ENCODE peak calls at places on chromosome 1, in ten cellular contexts. L, E, K, R, X, S, G, H, Q and O are unnamed samples.
A peak's percentile ranks its signal among the peaks of the same experiment; 100 is the strongest.

GRCh38 chr1:244296447-244296846 is 155.3 kb downstream of the ADSS2 start:
- DNase-seq in G (no peak), H (no peak), S (no peak), Q (no peak), K (no peak), X (no peak), L (no peak), E (no peak), R (no peak), O (no peak)

GRCh38 chr1:92749024-92749634 is 35.8 kb downstream of the EVI5 start:
- DNase-seq in L (peak; percentile 72), S (peak; percentile 71), X (peak; percentile 81), E (peak; percentile 22), K (peak; percentile 77), H (peak; percentile 22), R (peak; percentile 38), Q (no peak), G (no peak), O (peak; percentile 69)

GRCh38 chr1:228058981-228059535 is 23.4 kb upstream of the ARF1 start:
- DNase-seq in G (peak; percentile 32), K (no peak), L (no peak), X (no peak), H (no peak), R (no peak), Q (no peak), E (no peak), S (no peak), O (no peak)

GRCh38 chr1:62325076-62325475 is 5.8 kb upstream of the KANK4 start:
- DNase-seq in G (peak; percentile 33), K (peak; percentile 89), L (no peak), H (peak; percentile 38), Q (no peak), X (peak; percentile 83), E (no peak), R (peak; percentile 73), S (no peak), O (no peak)

GRCh38 chr1:197076585-197076984 is 9.5 kb upstream of the F13B start:
- DNase-seq in R (no peak), X (no peak), Q (no peak), E (no peak), G (no peak), L (no peak), K (no peak), S (no peak), H (no peak), O (no peak)

GRCh38 chr1:232274236-232274855 is 355.6 kb downstream of the SIPA1L2 start:
- DNase-seq in X (no peak), Q (no peak), S (no peak), H (no peak), E (no peak), R (no peak), L (no peak), G (no peak), K (peak; percentile 20), O (no peak)

GRCh38 chr1:207964195-207964966 is 53.5 kb upstream of the CD34 start:
- DNase-seq in H (no peak), R (no peak), X (peak; percentile 86), S (no peak), G (no peak), K (peak; percentile 64), Q (no peak), L (no peak), E (peak; percentile 26), O (no peak)

GRCh38 chr1:212671342-212672031 is 28.2 kb downstream of the BATF3 start:
- DNase-seq in R (peak; percentile 65), Q (no peak), L (peak; percentile 38), G (no peak), S (no peak), H (peak; percentile 28), X (peak; percentile 66), K (peak; percentile 61), E (no peak), O (no peak)

GRCh38 chr1:181588631-181589030 is 105.3 kb downstream of the CACNA1E start:
- DNase-seq in X (no peak), K (no peak), R (peak; percentile 52), E (peak; percentile 19), L (no peak), G (no peak), S (no peak), H (no peak), Q (no peak), O (no peak)

GRCh38 chr1:100544791-100545190 is 6.9 kb downstream of the GPR88 start:
- DNase-seq in Q (no peak), L (no peak), E (no peak), G (no peak), K (no peak), X (no peak), S (no peak), H (no peak), R (no peak), O (no peak)

GRCh38 chr1:30216602-30217001 is 506.8 kb downstream of the MATN1 start:
- DNase-seq in H (no peak), L (no peak), G (no peak), R (no peak), E (no peak), Q (no peak), X (no peak), K (no peak), S (no peak), O (no peak)

GRCh38 chr1:171506525-171507304 is 21.4 kb downstream of the PRRC2C start:
- DNase-seq in H (no peak), X (no peak), R (no peak), S (no peak), G (no peak), E (no peak), L (no peak), K (no peak), Q (no peak), O (no peak)